ENCODE peak calls at places on chromosomes 3 and 15, in eight cellular contexts. One of them, this sample, is unnamed.

GRCh38 chr15:53665930-53666329 is 93.5 kb downstream of the WDR72 start:
- DNase-seq in body of pancreas: no peak
- DNase-seq in stomach: no peak
- DNase-seq in HepG2: peak
- DNase-seq in A549: no peak
- DNase-seq in transverse colon: no peak
- DNase-seq in ovary: no peak
- DNase-seq in sigmoid colon: no peak
- DNase-seq in this sample: no peak

GRCh38 chr3:138915503-138916498 is 31.1 kb downstream of the FOXL2 start:
- DNase-seq in body of pancreas: peak
- DNase-seq in A549: peak
- DNase-seq in ovary: peak
- DNase-seq in transverse colon: peak
- DNase-seq in HepG2: peak
- DNase-seq in sigmoid colon: peak
- DNase-seq in stomach: peak
- DNase-seq in this sample: peak

GRCh38 chr3:65561617-65562016 is 477.1 kb downstream of the MAGI1 start:
- DNase-seq in sigmoid colon: no peak
- DNase-seq in transverse colon: no peak
- DNase-seq in HepG2: no peak
- DNase-seq in body of pancreas: no peak
- DNase-seq in A549: no peak
- DNase-seq in stomach: no peak
- DNase-seq in ovary: no peak
- DNase-seq in this sample: no peak

GRCh38 chr3:80051602-80051962 is 283.8 kb upstream of the ROBO1 start:
- DNase-seq in stomach: no peak
- DNase-seq in sigmoid colon: no peak
- DNase-seq in ovary: no peak
- DNase-seq in A549: no peak
- DNase-seq in transverse colon: no peak
- DNase-seq in body of pancreas: no peak
- DNase-seq in HepG2: no peak
- DNase-seq in this sample: no peak

GRCh38 chr3:166191406-166191805 is 354.2 kb upstream of the BCHE start:
- DNase-seq in HepG2: no peak
- DNase-seq in body of pancreas: no peak
- DNase-seq in stomach: no peak
- DNase-seq in ovary: no peak
- DNase-seq in transverse colon: no peak
- DNase-seq in sigmoid colon: no peak
- DNase-seq in A549: no peak
- DNase-seq in this sample: no peak

GRCh38 chr15:48507416-48508065 is 138.0 kb downstream of the FBN1 start:
- DNase-seq in transverse colon: no peak
- DNase-seq in ovary: peak
- DNase-seq in HepG2: peak
- DNase-seq in body of pancreas: peak
- DNase-seq in stomach: no peak
- DNase-seq in sigmoid colon: no peak
- DNase-seq in A549: peak
- DNase-seq in this sample: no peak

GRCh38 chr3:152961323-152961722 is 126.4 kb downstream of the P2RY1 start:
- DNase-seq in body of pancreas: peak
- DNase-seq in sigmoid colon: no peak
- DNase-seq in A549: peak
- DNase-seq in ovary: no peak
- DNase-seq in stomach: no peak
- DNase-seq in transverse colon: no peak
- DNase-seq in HepG2: peak
- DNase-seq in this sample: no peak

GRCh38 chr3:157618075-157618760 is 115.0 kb upstream of the VEPH1 start:
- DNase-seq in body of pancreas: peak
- DNase-seq in sigmoid colon: no peak
- DNase-seq in stomach: no peak
- DNase-seq in transverse colon: no peak
- DNase-seq in ovary: no peak
- DNase-seq in HepG2: peak
- DNase-seq in A549: peak
- DNase-seq in this sample: no peak

GRCh38 chr15:42914728-42915497 is 5.7 kb downstream of the TTBK2 start:
- DNase-seq in transverse colon: no peak
- DNase-seq in A549: no peak
- DNase-seq in body of pancreas: no peak
- DNase-seq in stomach: no peak
- DNase-seq in HepG2: no peak
- DNase-seq in sigmoid colon: no peak
- DNase-seq in ovary: no peak
- DNase-seq in this sample: no peak

GRCh38 chr3:159922861-159923312 is 65.7 kb upstream of the IL12A start:
- DNase-seq in transverse colon: no peak
- DNase-seq in A549: no peak
- DNase-seq in sigmoid colon: no peak
- DNase-seq in ovary: no peak
- DNase-seq in body of pancreas: no peak
- DNase-seq in HepG2: no peak
- DNase-seq in stomach: no peak
- DNase-seq in this sample: no peak
- TF ChIP-seq POLR2A in transverse colon: no peak
- TF ChIP-seq POLR2A in A549: no peak
- TF ChIP-seq POLR2A in sigmoid colon: no peak
- TF ChIP-seq POLR2A in ovary: no peak
- TF ChIP-seq POLR2A in body of pancreas: no peak
- TF ChIP-seq POLR2A in HepG2: no peak
- TF ChIP-seq POLR2A in stomach: no peak
- TF ChIP-seq POLR2A in this sample: no peak

GRCh38 chr3:22729212-22729611 is 473.9 kb upstream of the UBE2E2 start:
- DNase-seq in sigmoid colon: no peak
- DNase-seq in transverse colon: no peak
- DNase-seq in HepG2: no peak
- DNase-seq in ovary: no peak
- DNase-seq in body of pancreas: no peak
- DNase-seq in stomach: no peak
- DNase-seq in A549: no peak
- DNase-seq in this sample: no peak

GRCh38 chr3:22728406-22728805 is 474.7 kb upstream of the UBE2E2 start:
- DNase-seq in sigmoid colon: no peak
- DNase-seq in stomach: no peak
- DNase-seq in ovary: no peak
- DNase-seq in body of pancreas: no peak
- DNase-seq in HepG2: no peak
- DNase-seq in transverse colon: no peak
- DNase-seq in A549: no peak
- DNase-seq in this sample: no peak

GRCh38 chr3:22731901-22732300 is 471.2 kb upstream of the UBE2E2 start:
- DNase-seq in transverse colon: no peak
- DNase-seq in sigmoid colon: no peak
- DNase-seq in body of pancreas: no peak
- DNase-seq in ovary: no peak
- DNase-seq in A549: no peak
- DNase-seq in HepG2: no peak
- DNase-seq in stomach: no peak
- DNase-seq in this sample: no peak

GRCh38 chr3:22730701-22731100 is 472.4 kb upstream of the UBE2E2 start:
- DNase-seq in sigmoid colon: no peak
- DNase-seq in ovary: no peak
- DNase-seq in stomach: no peak
- DNase-seq in body of pancreas: no peak
- DNase-seq in A549: no peak
- DNase-seq in HepG2: no peak
- DNase-seq in transverse colon: no peak
- DNase-seq in this sample: no peak

DNA sequence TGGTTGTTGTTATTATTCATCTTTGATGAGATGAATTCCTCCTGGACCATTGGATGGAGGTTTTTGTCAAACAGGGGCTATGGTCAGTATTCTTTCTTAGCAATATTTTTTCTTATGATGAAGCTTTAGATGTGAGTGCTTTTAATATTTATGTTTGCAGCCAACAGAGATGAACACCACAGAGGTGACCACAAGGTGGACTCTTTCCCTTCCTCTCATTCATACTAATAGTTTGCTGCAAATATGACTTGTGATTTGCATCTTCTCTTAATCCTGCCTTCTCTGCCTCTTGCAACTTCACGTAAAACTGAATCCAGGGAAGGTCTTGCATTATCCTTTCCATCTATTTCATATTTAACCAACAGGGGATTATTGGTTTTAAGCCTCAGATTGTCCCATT is 473.1 kb upstream of the UBE2E2 start:
- DNase-seq in body of pancreas: no peak
- DNase-seq in sigmoid colon: no peak
- DNase-seq in ovary: no peak
- DNase-seq in HepG2: no peak
- DNase-seq in transverse colon: no peak
- DNase-seq in stomach: no peak
- DNase-seq in A549: peak
- DNase-seq in this sample: no peak
- TF ChIP-seq CTCF in body of pancreas: no peak
- TF ChIP-seq CTCF in sigmoid colon: no peak
- TF ChIP-seq CTCF in ovary: no peak
- TF ChIP-seq CTCF in HepG2: no peak
- TF ChIP-seq CTCF in transverse colon: peak
- TF ChIP-seq CTCF in stomach: no peak
- TF ChIP-seq CTCF in A549: peak
- TF ChIP-seq CTCF in this sample: no peak

DNA sequence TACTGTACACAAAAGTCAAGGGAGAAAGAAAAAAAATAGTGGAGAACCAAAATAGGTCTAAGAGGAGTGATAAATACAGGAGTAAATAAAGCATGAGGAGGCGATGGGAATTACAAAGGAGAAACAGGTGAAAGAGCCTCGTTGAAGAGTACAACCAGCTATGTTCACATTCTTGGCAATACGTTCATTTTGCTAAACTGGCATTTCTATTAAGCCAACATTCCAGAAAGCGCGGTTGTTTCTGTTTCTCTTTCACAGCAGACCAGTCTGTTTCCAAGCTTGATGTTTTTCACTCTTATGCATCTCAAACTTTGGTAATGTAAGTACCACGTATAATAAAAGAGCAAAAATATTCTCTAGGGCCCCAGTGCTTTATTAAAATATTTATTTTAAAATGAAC is 74.5 kb downstream of the NSUN3 start:
- DNase-seq in transverse colon: no peak
- DNase-seq in stomach: no peak
- DNase-seq in body of pancreas: no peak
- DNase-seq in HepG2: no peak
- DNase-seq in A549: no peak
- DNase-seq in sigmoid colon: no peak
- DNase-seq in ovary: no peak
- DNase-seq in this sample: no peak
- H3K27ac ChIP-seq in transverse colon: no peak
- H3K27ac ChIP-seq in stomach: no peak
- H3K27ac ChIP-seq in body of pancreas: no peak
- H3K27ac ChIP-seq in HepG2: no peak
- H3K27ac ChIP-seq in A549: no peak
- H3K27ac ChIP-seq in sigmoid colon: no peak
- H3K27ac ChIP-seq in ovary: no peak
- H3K27ac ChIP-seq in this sample: no peak

GRCh38 chr15:90869601-90870353 is 1.4 kb downstream of the FURIN start:
- DNase-seq in transverse colon: peak
- DNase-seq in stomach: no peak
- DNase-seq in ovary: no peak
- DNase-seq in HepG2: no peak
- DNase-seq in A549: peak
- DNase-seq in sigmoid colon: peak
- DNase-seq in body of pancreas: peak
- DNase-seq in this sample: no peak
- TF ChIP-seq POLR2A in transverse colon: no peak
- TF ChIP-seq POLR2A in stomach: no peak
- TF ChIP-seq POLR2A in ovary: no peak
- TF ChIP-seq POLR2A in HepG2: no peak
- TF ChIP-seq POLR2A in A549: no peak
- TF ChIP-seq POLR2A in sigmoid colon: no peak
- TF ChIP-seq POLR2A in body of pancreas: no peak
- TF ChIP-seq POLR2A in this sample: no peak

DNA sequence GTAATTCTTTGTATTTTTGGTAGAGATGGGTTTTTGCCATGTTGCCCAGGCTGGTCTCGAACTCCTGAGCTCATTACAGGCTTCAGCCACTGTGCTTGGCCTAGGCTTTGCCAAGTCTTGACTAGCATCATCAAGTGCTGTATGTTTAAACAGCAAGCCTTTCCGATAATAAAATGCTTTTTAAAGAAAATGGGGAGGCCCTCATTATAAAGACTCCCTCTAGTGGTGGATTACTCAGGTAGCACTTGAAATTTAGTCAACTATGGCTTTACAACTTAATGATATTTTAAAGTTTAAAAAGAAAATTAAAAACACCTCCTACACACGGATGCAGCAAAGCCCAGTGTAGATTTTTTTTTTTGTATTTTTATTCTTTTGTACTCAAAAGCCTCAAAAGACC is 213.6 kb downstream of the GAP43 start:
- DNase-seq in ovary: no peak
- DNase-seq in transverse colon: no peak
- DNase-seq in stomach: no peak
- DNase-seq in body of pancreas: no peak
- DNase-seq in A549: peak
- DNase-seq in sigmoid colon: no peak
- DNase-seq in HepG2: no peak
- DNase-seq in this sample: no peak
- TF ChIP-seq CTCF in ovary: no peak
- TF ChIP-seq CTCF in transverse colon: peak
- TF ChIP-seq CTCF in stomach: no peak
- TF ChIP-seq CTCF in body of pancreas: no peak
- TF ChIP-seq CTCF in A549: peak
- TF ChIP-seq CTCF in sigmoid colon: no peak
- TF ChIP-seq CTCF in HepG2: peak
- TF ChIP-seq CTCF in this sample: no peak

This sample was measured in breast epithelium.